ENCODE peak calls at places on chromosomes 3 and 15, in seven cellular contexts. B, F, T, V, Y, D and I are unnamed samples.

GRCh38 chr3:42613462-42613861 is 13.0 kb downstream of the NKTR start:
- DNase-seq in B (no peak), F (peak; percentile 31), T (no peak), V (peak; percentile 24), Y (no peak), D (no peak), I (no peak)

GRCh38 chr3:160574636-160575035 is 9.3 kb upstream of the KPNA4 start:
- DNase-seq in B (no peak), F (no peak), T (no peak), V (no peak), Y (no peak), D (no peak), I (no peak)

GRCh38 chr3:64380539-64380938 is 155.3 kb upstream of the PRICKLE2 start:
- DNase-seq in B (no peak), F (no peak), T (no peak), V (no peak), Y (no peak), D (no peak), I (no peak)

GRCh38 chr15:31457631-31458526 is 131.2 kb downstream of the KLF13 start:
- DNase-seq in B (peak; percentile 70), F (peak; percentile 88), T (no peak), V (peak; percentile 75), Y (no peak), D (peak; percentile 30), I (peak; percentile 44)

GRCh38 chr15:85307687-85308045 is 72.7 kb upstream of the AKAP13 start:
- DNase-seq in B (no peak), F (no peak), T (no peak), V (no peak), Y (no peak), D (no peak), I (peak; percentile 54)

GRCh38 chr3:142019794-142020320 is 129.5 kb downstream of the TFDP2 start:
- DNase-seq in B (peak; percentile 16), F (no peak), T (no peak), V (no peak), Y (no peak), D (no peak), I (peak; percentile 41)

GRCh38 chr15:59609730-59610712 is 1.6 kb upstream of the GCNT3 start:
- DNase-seq in B (no peak), F (peak; percentile 8), T (no peak), V (no peak), Y (no peak), D (no peak), I (no peak)

GRCh38 chr3:84961492-84962255 is 2.9 kb downstream of the CADM2 start:
- DNase-seq in B (no peak), F (peak; percentile 4), T (no peak), V (no peak), Y (no peak), D (no peak), I (no peak)

GRCh38 chr3:194328080-194328571 is 23.0 kb downstream of the CPN2 start:
- DNase-seq in B (peak; percentile 77), F (peak; percentile 58), T (no peak), V (no peak), Y (no peak), D (no peak), I (peak; percentile 72)

GRCh38 chr15:64532921-64533320 is 72.5 kb downstream of the ZNF609 start:
- DNase-seq in B (no peak), F (no peak), T (no peak), V (no peak), Y (no peak), D (peak; percentile 38), I (no peak)

GRCh38 chr3:63753567-63753966 is 65.5 kb upstream of the C3orf49 start:
- DNase-seq in B (peak; percentile 52), F (peak; percentile 53), T (no peak), V (peak; percentile 29), Y (peak; percentile 8), D (no peak), I (peak; percentile 31)

GRCh38 chr3:44661189-44661588 is 12.7 kb downstream of the ZNF35 start:
- DNase-seq in B (no peak), F (no peak), T (no peak), V (no peak), Y (no peak), D (no peak), I (no peak)

GRCh38 chr15:75530169-75530568 is 48.9 kb downstream of the PTPN9 start:
- DNase-seq in B (no peak), F (no peak), T (no peak), V (no peak), Y (no peak), D (no peak), I (no peak)

GRCh38 chr3:111668321-111668720 is 73.2 kb upstream of the ZBED2 start:
- DNase-seq in B (no peak), F (no peak), T (no peak), V (no peak), Y (no peak), D (no peak), I (no peak)

GRCh38 chr15:39788108-39788507 is 5.5 kb upstream of the FSIP1 start:
- DNase-seq in B (peak; percentile 6), F (peak; percentile 44), T (no peak), V (peak; percentile 9), Y (no peak), D (no peak), I (peak; percentile 52)

GRCh38 chr15:68691667-68692066 is 112.9 kb downstream of the CORO2B start:
- DNase-seq in B (no peak), F (no peak), T (no peak), V (no peak), Y (no peak), D (no peak), I (no peak)